ENCODE peak calls at places on chromosomes 3 and 15, in six cellular contexts. C, F, X, S, O and D are unnamed samples.

GRCh38 chr15:66862111-66862815 is 160.2 kb downstream of the SMAD6 start:
- DNase-seq in S (no peak), X (no peak), C (no peak), F (no peak), O (no peak), D (no peak)

GRCh38 chr3:130758624-130759023 is 12.0 kb upstream of the PIK3R4 start:
- DNase-seq in C (no peak), F (no peak), O (no peak), S (no peak), X (no peak), D (no peak)

GRCh38 chr3:56590814-56591213 is 33.8 kb downstream of the CCDC66 start:
- DNase-seq in X (no peak), S (no peak), O (no peak), F (no peak), C (no peak), D (no peak)

GRCh38 chr3:170999737-171000242 is 26.7 kb downstream of the SLC2A2 start:
- DNase-seq in O (no peak), X (no peak), S (no peak), C (peak), F (peak), D (no peak)

GRCh38 chr15:27844018-27844666 is 255.0 kb downstream of the OCA2 start:
- DNase-seq in S (peak), F (no peak), C (no peak), O (no peak), X (no peak), D (no peak)

GRCh38 chr15:31292391-31293020 is 34.1 kb upstream of the KLF13 start:
- DNase-seq in O (no peak), X (no peak), F (peak), S (peak), C (no peak), D (no peak)

GRCh38 chr3:28915711-28916481 is 365.0 kb upstream of the RBMS3 start:
- DNase-seq in O (no peak), F (no peak), S (no peak), C (no peak), X (no peak), D (no peak)

GRCh38 chr3:29353807-29354206 is 72.9 kb downstream of the RBMS3 start:
- DNase-seq in S (no peak), X (no peak), O (no peak), F (no peak), C (no peak), D (no peak)

GRCh38 chr3:53229171-53229570 is 26.7 kb downstream of the TKT start:
- DNase-seq in O (no peak), S (no peak), X (no peak), F (no peak), C (no peak), D (peak)
- TF ChIP-seq POLR2A in O (no peak), S (no peak), X (no peak), F (no peak), C (no peak), D (no peak)

GRCh38 chr3:124700880-124701684 is 29.2 kb upstream of the UMPS start:
- DNase-seq in F (peak), S (no peak), C (no peak), X (no peak), O (no peak), D (no peak)
- TF ChIP-seq TAF1 in F (peak), S (no peak), C (no peak), X (no peak), O (no peak), D (no peak)

DNA sequence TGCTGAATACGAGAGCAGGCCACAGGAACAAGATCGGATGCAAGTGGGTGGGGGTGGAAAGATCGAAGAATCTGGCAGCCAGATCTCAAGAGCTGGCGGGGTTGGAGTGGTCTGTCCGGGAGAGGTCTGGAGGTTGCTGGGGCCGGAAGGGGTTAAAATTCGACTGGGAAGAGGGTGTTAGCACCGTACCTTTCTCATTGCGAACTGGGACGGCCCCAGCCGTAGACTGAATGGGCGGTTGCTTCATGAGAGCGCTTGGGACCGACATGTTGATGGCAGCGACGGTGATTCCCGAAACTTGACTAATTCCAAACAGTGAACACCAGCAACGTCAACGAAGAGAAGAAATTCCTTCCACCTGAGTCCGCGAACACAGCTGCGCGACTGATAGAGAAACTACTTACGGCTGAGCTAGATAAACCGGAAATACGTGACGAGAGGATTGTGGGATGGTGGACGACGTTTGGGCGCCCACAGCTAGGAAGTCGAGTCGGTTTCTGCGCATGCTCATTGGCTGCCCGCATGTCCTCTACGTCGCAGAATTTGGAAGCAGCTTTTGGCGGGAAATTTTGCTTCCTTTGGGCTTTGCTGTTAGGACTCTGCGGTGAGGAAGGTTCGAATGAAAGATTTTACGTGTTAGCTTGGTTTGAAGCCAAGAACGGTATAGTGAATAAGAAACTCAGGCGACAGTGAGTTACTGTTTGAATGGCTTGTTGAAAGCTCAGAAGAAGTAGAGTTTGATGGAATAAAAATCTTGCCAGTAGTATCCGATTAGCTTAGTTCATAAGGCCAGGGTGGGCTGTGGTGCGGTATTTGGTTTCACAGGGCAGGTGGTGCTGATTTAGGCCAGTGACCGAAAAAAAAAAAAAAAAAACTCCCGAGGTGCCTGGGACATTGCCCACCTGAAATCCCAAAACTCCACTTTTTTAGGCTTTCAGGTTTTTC is at the start of gene MFAP1:
- DNase-seq in O (peak), S (peak), C (peak), F (peak), X (peak), D (peak)
- TF ChIP-seq POLR2A in O (peak), S (peak), C (peak), F (peak), X (peak), D (peak)

GRCh38 chr15:57911247-57911646 is 154.3 kb downstream of the ALDH1A2 start:
- DNase-seq in F (no peak), O (no peak), X (no peak), C (no peak), S (no peak), D (no peak)

GRCh38 chr15:57916695-57917094 is 148.8 kb downstream of the ALDH1A2 start:
- DNase-seq in C (no peak), O (no peak), S (no peak), F (no peak), X (no peak), D (no peak)

GRCh38 chr15:57917998-57918397 is 147.5 kb downstream of the ALDH1A2 start:
- DNase-seq in F (no peak), X (no peak), O (no peak), C (no peak), S (no peak), D (no peak)

GRCh38 chr15:57915827-57916531 is 149.5 kb downstream of the ALDH1A2 start:
- DNase-seq in C (no peak), S (no peak), F (no peak), O (no peak), X (no peak), D (no peak)

GRCh38 chr15:57914350-57915055 is 151.0 kb downstream of the ALDH1A2 start:
- DNase-seq in S (no peak), F (no peak), O (no peak), C (no peak), X (no peak), D (no peak)
- TF ChIP-seq TAF1 in S (no peak), F (no peak), O (no peak), C (no peak), X (no peak), D (no peak)

GRCh38 chr3:126925411-126926171 is 57.3 kb upstream of the PLXNA1 start:
- DNase-seq in O (no peak), S (no peak), F (no peak), C (no peak), X (no peak), D (no peak)
- TF ChIP-seq POLR2A in O (no peak), S (no peak), F (no peak), C (no peak), X (no peak), D (no peak)

DNA sequence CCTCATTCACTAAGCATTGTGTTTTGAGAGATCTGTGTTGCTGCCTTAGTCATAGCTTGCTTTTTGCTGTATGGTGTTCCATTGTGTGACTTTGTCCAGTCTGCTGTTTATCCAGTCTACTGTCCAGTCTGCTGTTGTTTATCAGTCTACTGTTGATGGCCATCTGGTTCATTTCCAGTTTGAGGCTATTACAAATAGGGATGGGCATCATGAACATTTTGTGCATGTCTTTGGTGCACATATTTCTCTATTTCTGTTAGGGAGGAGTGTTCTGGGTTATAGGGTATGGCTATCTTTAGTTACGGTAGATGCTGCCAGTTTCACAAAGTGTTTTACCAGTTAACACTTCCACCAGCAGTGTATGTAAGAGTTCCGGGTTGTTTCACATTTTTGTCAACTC is 22.2 kb upstream of the CLEC3B start:
- DNase-seq in X (no peak), F (no peak), C (no peak), O (no peak), S (no peak), D (no peak)
- TF ChIP-seq TAF1 in X (no peak), F (no peak), C (no peak), O (no peak), S (no peak), D (no peak)

GRCh38 chr3:126267976-126268615 is 87.7 kb upstream of the ALDH1L1 start:
- DNase-seq in O (no peak), X (no peak), S (no peak), F (no peak), C (no peak), D (no peak)

GRCh38 chr3:126268866-126269265 is 88.3 kb downstream of the KLF15 start:
- DNase-seq in O (no peak), F (no peak), X (no peak), C (no peak), S (no peak), D (no peak)

GRCh38 chr3:126266291-126266840 is 86.0 kb upstream of the ALDH1L1 start:
- DNase-seq in F (no peak), C (no peak), X (no peak), O (no peak), S (peak), D (no peak)

GRCh38 chr3:126266850-126267168 is 86.4 kb upstream of the ALDH1L1 start:
- DNase-seq in C (no peak), X (no peak), O (no peak), S (no peak), F (no peak), D (no peak)

DNA sequence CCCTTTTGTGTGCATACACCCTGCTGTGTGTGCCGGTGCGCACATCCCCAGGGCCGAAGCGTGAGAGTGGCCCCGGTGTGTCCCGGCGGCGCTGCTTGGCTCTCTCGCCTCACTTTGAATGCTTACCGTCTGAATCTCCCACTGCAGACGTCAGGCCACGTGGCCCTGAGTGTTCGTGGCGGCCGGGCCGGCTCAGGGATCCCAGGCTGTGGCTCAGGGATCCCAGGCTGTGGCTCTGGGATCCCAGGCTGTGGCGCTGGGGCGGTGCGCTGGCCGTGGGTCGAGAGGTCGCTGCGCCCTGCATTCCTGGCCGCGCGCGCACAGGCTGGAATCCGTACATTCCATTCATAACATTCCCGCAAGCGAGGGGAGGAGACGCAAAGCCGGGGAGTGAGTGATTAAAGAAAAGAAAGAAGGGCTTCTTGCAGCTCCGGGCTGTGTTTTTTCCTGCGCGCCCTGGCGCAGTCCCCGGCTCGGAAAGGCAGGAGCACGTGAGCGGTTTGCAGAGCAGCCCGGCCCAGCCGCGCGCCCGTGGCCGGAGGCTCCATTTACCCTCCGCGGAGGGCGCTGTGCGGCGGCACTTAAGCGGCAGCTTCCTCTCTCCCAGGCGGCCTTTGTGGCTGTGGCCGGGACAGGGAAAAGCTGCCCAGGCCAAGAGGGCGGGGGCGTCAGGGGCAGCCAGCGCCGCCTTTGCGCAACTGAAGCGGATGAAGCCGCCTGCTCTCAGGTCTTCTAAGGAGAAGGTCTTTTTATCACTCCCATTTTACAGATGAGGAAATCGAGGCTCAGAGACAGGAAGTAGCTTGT is 87.0 kb upstream of the ALDH1L1 start:
- DNase-seq in X (no peak), F (peak), C (no peak), O (no peak), S (peak), D (no peak)
- TF ChIP-seq POLR2A in X (no peak), F (peak), C (no peak), O (no peak), S (no peak), D (no peak)

DNA sequence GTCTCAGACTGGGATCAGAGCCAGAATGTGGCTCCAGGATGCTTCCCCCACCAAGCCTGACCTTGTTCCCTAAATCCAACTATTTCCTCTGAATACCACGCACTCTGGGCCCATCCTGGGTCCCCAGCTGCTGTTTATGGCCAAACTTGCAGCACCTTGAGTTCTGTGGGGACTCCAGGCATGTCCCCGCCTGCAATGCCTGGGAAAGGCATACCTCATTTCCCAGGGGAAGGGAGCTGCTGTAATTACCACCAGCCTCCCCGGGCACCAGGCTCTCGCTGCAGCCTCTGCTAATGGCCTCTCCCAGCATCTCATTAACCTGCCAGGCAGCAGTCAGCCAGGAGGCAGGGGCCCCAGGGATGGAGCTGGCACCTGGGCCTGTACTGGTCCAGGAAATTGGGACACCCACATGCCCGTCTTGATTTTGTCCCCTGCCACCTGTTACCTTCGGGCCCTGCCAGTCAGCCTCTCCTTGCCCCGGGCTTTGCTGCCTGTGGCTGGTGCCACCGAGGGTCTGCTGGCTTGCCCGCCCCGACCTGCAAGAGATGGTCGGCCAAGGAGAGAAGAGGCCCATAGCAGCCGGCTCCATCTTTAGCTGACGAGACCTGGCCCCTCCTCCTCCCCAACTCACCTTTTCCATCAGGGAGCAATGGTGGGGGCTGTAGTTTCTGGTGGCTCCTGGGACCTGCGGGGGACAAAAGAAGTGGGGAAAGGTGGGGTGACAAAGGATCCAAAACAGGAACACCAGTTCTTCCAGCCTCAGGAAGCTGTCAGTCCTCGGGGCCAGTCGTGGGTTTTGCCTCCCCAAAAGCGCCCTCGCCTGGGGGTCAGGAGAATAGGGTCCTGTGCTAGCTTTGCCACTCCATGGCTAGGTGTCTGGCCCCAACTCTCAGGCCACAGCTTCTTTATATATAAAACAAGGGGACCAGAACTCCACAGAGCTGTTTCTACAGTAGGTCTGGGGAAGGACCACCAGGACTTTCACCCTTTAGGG is 4.3 kb downstream of the CCDC9B start:
- DNase-seq in C (peak), F (no peak), X (no peak), O (no peak), S (peak), D (no peak)
- TF ChIP-seq TAF1 in C (no peak), F (no peak), X (no peak), O (no peak), S (no peak), D (no peak)

GRCh38 chr15:100918034-100918689 is 995 bp upstream of the LRRK1 start:
- DNase-seq in X (peak), F (peak), S (peak), C (peak), O (no peak), D (peak)
- TF ChIP-seq POLR2A in X (no peak), F (no peak), S (no peak), C (no peak), O (peak), D (no peak)

DNA sequence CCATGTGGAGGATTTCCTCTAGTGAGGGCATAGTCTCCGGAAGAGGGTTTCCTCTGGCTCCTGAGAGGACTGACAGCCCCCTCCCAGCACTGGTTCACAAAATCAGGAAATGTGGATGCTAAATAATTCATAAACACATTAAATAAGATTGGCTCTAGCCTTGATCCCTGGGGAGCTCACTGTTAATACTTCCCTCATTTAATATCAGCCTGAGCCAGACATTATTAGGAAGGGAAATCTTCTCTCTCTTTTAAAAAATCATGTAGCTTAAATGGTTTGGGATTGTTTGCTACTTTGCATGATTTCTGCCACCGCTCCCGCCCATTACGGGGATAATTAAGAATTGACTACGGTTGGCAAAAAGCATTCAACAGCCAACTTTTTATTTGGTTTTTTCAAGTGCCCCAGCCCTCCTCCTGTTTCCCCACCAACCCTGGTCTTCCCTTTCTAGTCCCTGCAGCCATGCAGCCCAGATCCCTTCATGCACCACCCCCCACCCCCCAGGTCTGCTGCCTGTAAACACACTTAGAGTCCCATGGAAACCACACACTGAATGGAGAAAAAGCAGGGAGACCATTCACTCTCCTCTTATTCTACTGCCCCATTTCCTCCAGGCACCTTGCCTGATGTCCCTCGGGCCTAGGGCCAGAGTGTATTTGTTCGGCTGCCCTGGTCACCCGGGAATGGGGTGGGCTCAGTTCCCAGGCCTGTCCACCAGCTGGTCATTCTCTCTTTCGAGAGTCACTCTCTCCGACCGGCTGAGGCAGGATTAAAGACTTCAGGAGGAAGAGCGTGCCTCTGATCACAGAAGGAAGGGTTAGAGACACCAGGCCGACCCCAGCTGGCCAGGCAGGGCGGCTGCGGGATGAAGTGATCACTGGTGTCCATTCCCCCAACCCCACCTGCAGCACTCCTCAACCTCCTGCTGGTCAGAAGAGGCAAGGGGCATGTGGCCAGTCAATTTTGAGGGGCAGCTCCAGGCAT is 45.1 kb downstream of the SEMA5B start:
- DNase-seq in X (no peak), S (no peak), F (peak), O (no peak), C (peak), D (no peak)
- TF ChIP-seq TAF1 in X (no peak), S (no peak), F (no peak), O (no peak), C (no peak), D (no peak)